ENCODE peak calls at places on chromosomes 1 and 21, in four cellular contexts. M, O, R and V are unnamed samples.

GRCh38 chr1:171014878-171015277 is 75.8 kb upstream of the FMO3 start:
- DNase-seq in M (no peak), O (no peak), R (no peak), V (no peak)

GRCh38 chr1:234581063-234581714 is 28.8 kb downstream of the IRF2BP2 start:
- DNase-seq in M (no peak), O (no peak), R (no peak), V (no peak)

GRCh38 chr1:209929751-209930150 is 8.3 kb upstream of the SYT14 start:
- DNase-seq in M (peak), O (no peak), R (peak), V (no peak)

GRCh38 chr1:234047113-234047512 is 142.6 kb downstream of the SLC35F3 start:
- DNase-seq in M (no peak), O (peak), R (no peak), V (peak)

GRCh38 chr1:92404661-92405060 is 82.1 kb downstream of the GFI1 start:
- DNase-seq in M (no peak), O (no peak), R (no peak), V (peak)

GRCh38 chr1:29211086-29212030 is 19.4 kb downstream of the MECR start:
- DNase-seq in M (no peak), O (no peak), R (no peak), V (no peak)

GRCh38 chr1:15669074-15669473 is 15.0 kb upstream of the PLEKHM2 start:
- DNase-seq in M (no peak), O (no peak), R (no peak), V (no peak)

GRCh38 chr1:67947114-67947513 is 103.3 kb downstream of the DIRAS3 start:
- DNase-seq in M (peak), O (no peak), R (no peak), V (no peak)

GRCh38 chr1:101379939-101380338 is 143.1 kb downstream of the S1PR1 start:
- DNase-seq in M (no peak), O (no peak), R (no peak), V (no peak)

GRCh38 chr1:93552751-93553455 is 105.0 kb downstream of the FNBP1L start:
- DNase-seq in M (peak), O (peak), R (peak), V (peak)

GRCh38 chr1:86704972-86705632 is 726 bp downstream of the SH3GLB1 start:
- DNase-seq in M (peak), O (peak), R (peak), V (peak)

GRCh38 chr1:206985162-206985749 is 15.0 kb upstream of the FCAMR start:
- DNase-seq in M (no peak), O (peak), R (no peak), V (no peak)

GRCh38 chr1:235679005-235679404 is 29.4 kb upstream of the GNG4 start:
- DNase-seq in M (no peak), O (no peak), R (no peak), V (no peak)

GRCh38 chr1:154344977-154345837 is 19.9 kb downstream of the ATP8B2 start:
- DNase-seq in M (peak), O (peak), R (peak), V (no peak)

GRCh38 chr1:39154553-39155361 is 49.7 kb upstream of the MACF1 start:
- DNase-seq in M (peak), O (no peak), R (no peak), V (peak)

GRCh38 chr1:115782571-115783281 is 14.2 kb upstream of the CASQ2 start:
- DNase-seq in M (no peak), O (peak), R (no peak), V (peak)

GRCh38 chr1:117059334-117059677 is 820 bp upstream of the TTF2 start:
- DNase-seq in M (no peak), O (no peak), R (no peak), V (peak)

GRCh38 chr1:206823725-206824124 is 41.7 kb upstream of the IL20 start:
- DNase-seq in M (no peak), O (no peak), R (no peak), V (no peak)

GRCh38 chr1:1080122-1080753 is 6.1 kb upstream of the RNF223 start:
- DNase-seq in M (peak), O (peak), R (peak), V (no peak)
- H3K9ac ChIP-seq in M (no peak), O (no peak), R (no peak), V (no peak)

GRCh38 chr1:23473037-23473800 is 10.8 kb downstream of the ASAP3 start:
- DNase-seq in M (no peak), O (no peak), R (no peak), V (peak)

GRCh38 chr1:23475134-23475628 is 8.8 kb downstream of the ASAP3 start:
- DNase-seq in M (peak), O (no peak), R (no peak), V (peak)

GRCh38 chr1:23472351-23473036 is 11.5 kb downstream of the ASAP3 start:
- DNase-seq in M (no peak), O (peak), R (no peak), V (no peak)

GRCh38 chr1:23477359-23478144 is 6.4 kb downstream of the ASAP3 start:
- DNase-seq in M (no peak), O (no peak), R (no peak), V (peak)

DNA sequence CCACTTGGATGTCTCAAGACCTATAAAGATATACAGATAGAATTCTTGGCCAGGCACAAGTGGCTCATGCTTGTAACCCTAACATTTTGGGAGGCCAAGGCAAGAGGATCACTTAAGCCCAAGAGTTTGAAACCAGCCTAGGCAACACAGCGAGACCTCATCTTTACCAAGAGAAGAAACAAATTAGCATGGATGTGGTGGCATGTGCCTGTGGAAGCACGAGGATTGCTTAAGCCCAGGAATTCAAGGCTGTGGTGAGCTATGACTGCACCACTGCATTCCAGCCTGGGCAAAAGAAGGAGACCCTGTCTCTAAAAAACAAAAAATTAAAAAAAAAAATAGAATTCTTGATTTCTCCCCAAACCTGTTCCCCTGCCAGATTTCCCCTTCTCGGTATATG is 8.3 kb downstream of the ASAP3 start:
- DNase-seq in M (no peak), O (no peak), R (no peak), V (no peak)
- H3K9ac ChIP-seq in M (no peak), O (no peak), R (no peak), V (peak)

DNA sequence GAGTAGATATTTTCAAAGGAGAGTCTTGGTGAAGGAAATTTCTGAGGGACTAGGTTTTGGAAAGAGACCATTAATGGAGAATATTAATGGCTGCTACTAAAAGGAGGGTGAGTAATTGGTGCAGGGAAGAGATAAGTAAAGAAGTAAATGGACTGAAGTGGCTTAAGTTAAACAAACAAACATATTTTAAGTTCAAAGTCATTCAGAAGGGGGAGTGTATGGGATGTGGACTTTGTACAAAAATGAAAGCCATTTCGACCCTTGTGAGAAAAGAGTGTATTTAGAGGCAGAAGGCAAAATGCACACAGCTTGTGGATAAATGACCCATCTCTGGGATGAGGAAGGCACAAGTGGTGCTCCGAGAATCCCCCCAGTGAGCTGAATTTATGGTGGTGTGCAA is 171.7 kb downstream of the BACH1 start:
- DNase-seq in M (no peak), O (no peak), R (no peak), V (no peak)
- H3K9ac ChIP-seq in M (no peak), O (no peak), R (no peak), V (no peak)

GRCh38 chr1:156870734-156871133 is 10.1 kb downstream of the NTRK1 start:
- DNase-seq in M (no peak), O (no peak), R (no peak), V (peak)
- H3K9ac ChIP-seq in M (no peak), O (no peak), R (peak), V (no peak)

GRCh38 chr1:232136136-232136535 is 493.8 kb downstream of the SIPA1L2 start:
- DNase-seq in M (no peak), O (no peak), R (no peak), V (no peak)

GRCh38 chr1:232131715-232132391 is 498.1 kb downstream of the SIPA1L2 start:
- DNase-seq in M (no peak), O (no peak), R (no peak), V (no peak)

GRCh38 chr1:232134365-232134764 is 495.6 kb downstream of the SIPA1L2 start:
- DNase-seq in M (no peak), O (no peak), R (no peak), V (no peak)

GRCh38 chr1:232130815-232131474 is 499.0 kb downstream of the SIPA1L2 start:
- DNase-seq in M (no peak), O (no peak), R (no peak), V (peak)

GRCh38 chr1:232132572-232132971 is 497.4 kb downstream of the SIPA1L2 start:
- DNase-seq in M (no peak), O (no peak), R (no peak), V (no peak)
- H3K9ac ChIP-seq in M (no peak), O (no peak), R (no peak), V (no peak)